ENCODE peak calls at places on chromosomes 5 and 9, in five cellular contexts. Y is A549, V is K562, J is GM12878, A is HepG2. Q is an unnamed sample.

GRCh38 chr5:10427978-10428377 is 13.7 kb upstream of the ROPN1L start:
- DNase-seq in Y (no peak), V (no peak), J (no peak), A (no peak), Q (no peak)

GRCh38 chr5:75885849-75886596 is 168.8 kb upstream of the POC5 start:
- DNase-seq in Y (no peak), V (peak), J (no peak), A (no peak), Q (no peak)

GRCh38 chr9:113808391-113809191 is 67.5 kb upstream of the ZNF618 start:
- DNase-seq in Y (peak), V (peak), J (no peak), A (no peak), Q (peak)

GRCh38 chr5:67998709-67999251 is 216.8 kb upstream of the PIK3R1 start:
- DNase-seq in Y (peak), V (no peak), J (no peak), A (no peak), Q (no peak)

GRCh38 chr9:91207481-91207888 is 154.2 kb downstream of the AUH start:
- DNase-seq in Y (no peak), V (no peak), J (no peak), A (peak), Q (no peak)

GRCh38 chr5:29939988-29940387 is 1253.5 kb upstream of the CDH6 start:
- DNase-seq in Y (no peak), V (no peak), J (no peak), A (no peak), Q (no peak)

GRCh38 chr9:136399176-136400037 is 563 bp downstream of the SNAPC4 start:
- DNase-seq in Y (no peak), V (peak), J (no peak), A (no peak), Q (no peak)

GRCh38 chr5:126681970-126682369 is 81.2 kb downstream of the PHAX start:
- DNase-seq in Y (no peak), V (no peak), J (no peak), A (no peak), Q (no peak)

GRCh38 chr9:69637193-69637592 is 35.0 kb downstream of the APBA1 start:
- DNase-seq in Y (no peak), V (no peak), J (no peak), A (no peak), Q (no peak)

GRCh38 chr5:43386960-43387362 is 25.2 kb downstream of the CCL28 start:
- DNase-seq in Y (no peak), V (no peak), J (peak), A (no peak), Q (no peak)

GRCh38 chr5:31663519-31663918 is 24.6 kb downstream of the PDZD2 start:
- DNase-seq in Y (no peak), V (no peak), J (no peak), A (no peak), Q (no peak)

GRCh38 chr5:337565-338130 is 16.1 kb downstream of the AHRR start:
- DNase-seq in Y (peak), V (no peak), J (no peak), A (peak), Q (no peak)

GRCh38 chr9:116617389-116617788 is 69.7 kb upstream of the TRIM32 start:
- DNase-seq in Y (no peak), V (no peak), J (no peak), A (no peak), Q (no peak)

GRCh38 chr5:147223951-147224791 is 10.7 kb upstream of the STK32A start:
- DNase-seq in Y (peak), V (peak), J (no peak), A (peak), Q (no peak)

DNA sequence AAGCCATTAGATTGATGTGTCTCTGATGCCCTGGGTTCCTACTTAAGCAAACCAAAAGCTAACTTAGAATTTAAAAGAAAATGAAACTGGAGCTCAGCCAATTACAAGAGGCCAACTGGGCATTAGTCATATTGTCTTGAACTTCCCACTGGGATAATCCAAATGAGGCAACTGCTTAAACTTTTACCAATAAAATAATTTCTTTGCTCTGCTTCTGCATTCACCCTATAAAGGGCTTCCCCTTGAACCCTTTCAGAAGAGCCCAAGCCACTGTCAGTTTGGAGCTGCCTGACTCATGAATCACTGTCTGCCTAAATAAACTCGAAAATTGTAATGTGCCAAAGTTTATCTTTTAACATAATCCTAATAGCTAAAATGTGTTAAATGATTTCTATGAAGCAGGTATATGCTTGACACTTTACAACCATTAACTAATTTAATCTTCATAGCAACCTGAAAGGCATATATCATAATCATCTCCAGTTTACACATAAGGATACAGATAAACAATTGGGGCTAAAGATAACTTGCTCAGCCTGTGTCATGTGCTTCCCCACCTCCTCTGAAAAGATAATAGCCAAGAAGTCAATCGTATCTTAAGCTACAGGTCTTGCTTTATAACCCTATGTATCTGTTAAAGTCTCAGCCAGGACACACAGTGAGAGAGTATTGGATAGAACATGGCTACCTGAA is 11.5 kb downstream of the GPR150 start:
- DNase-seq in Y (no peak), V (peak), J (no peak), A (no peak), Q (no peak)
- TF ChIP-seq KDM1A in Y (no peak), V (peak), J (no peak), A (no peak), Q (no peak)

DNA sequence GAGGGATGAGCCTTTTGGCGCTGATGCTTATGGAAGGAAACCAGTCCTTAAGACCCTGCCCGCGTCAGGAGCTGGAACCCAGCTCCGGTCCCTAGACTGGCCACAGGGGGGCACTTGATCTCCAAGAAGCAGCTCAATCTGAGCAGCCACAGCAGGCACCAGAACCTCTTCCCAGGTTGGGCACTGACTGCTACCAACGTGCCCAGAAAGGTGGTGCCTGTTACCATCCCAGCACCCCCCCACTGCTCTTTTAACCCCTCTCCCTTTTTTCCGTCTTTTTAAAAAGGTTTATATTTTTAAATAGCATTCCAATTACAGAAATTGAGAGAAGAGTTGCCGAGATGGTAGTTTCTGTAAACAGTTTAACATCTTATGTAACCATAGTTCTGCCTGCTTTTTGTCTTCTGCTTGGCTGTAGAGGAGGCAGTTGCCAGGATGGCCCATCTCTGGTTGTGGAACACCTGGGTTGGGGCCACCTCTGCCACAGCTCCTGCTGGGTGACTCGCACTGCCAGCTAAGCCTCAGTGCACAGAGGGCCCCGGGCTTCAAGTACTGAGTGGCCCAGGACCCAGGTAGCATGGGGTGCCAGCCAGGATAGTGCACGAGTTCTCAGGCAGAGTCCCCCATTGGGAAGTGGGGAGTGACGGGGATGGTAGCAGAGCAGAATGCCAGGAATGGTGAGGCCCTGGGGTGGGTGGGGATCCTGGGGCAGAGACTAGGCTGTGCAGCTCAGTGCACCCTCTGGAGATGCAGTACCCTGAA is 62.8 kb downstream of the PFDN1 start:
- DNase-seq in Y (peak), V (peak), J (no peak), A (peak), Q (peak)
- TF ChIP-seq KDM1A in Y (no peak), V (no peak), J (no peak), A (no peak), Q (no peak)

GRCh38 chr9:31320507-31320906 is 1063.9 kb upstream of the ACO1 start:
- DNase-seq in Y (no peak), V (no peak), J (no peak), A (no peak), Q (no peak)

GRCh38 chr9:31321256-31321655 is 1063.2 kb upstream of the ACO1 start:
- DNase-seq in Y (no peak), V (no peak), J (no peak), A (no peak), Q (no peak)

GRCh38 chr9:31325778-31326177 is 1058.7 kb upstream of the ACO1 start:
- DNase-seq in Y (no peak), V (no peak), J (no peak), A (no peak), Q (no peak)

GRCh38 chr9:31321686-31322085 is 1062.8 kb upstream of the ACO1 start:
- DNase-seq in Y (no peak), V (no peak), J (no peak), A (no peak), Q (no peak)

DNA sequence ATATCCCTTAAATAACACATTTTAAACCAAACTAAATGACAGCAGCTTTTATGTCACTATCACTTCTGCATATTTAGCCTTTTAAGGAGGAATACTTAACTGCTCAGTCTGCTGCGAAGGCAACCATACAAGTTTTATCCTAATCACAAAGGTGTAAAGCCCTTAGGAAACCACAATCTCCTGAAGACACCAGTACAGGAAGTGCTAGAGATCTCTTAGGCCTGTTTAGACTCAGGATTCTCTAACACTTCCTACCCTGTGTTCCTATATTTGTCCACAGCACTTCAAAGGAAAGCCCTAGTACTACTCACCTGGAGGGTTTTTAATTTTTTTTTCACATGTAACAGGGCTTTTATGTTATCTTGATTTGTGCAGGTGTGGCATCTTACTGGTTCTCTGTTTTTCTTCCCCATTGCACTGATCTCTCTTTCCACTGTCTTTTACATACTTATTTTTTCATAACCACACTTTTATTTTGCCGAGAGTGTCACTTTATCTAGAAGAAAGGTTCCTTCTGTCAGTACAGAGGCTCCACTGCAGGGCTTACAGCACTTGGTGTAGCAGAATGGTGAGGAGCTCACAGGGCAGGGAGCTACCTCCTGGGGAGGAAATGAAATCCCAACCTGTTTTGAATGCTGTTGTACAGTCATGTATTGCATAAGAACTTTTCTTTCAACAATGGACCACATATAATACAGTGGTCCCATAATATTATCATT is 1060.6 kb upstream of the ACO1 start:
- DNase-seq in Y (no peak), V (no peak), J (no peak), A (no peak), Q (no peak)
- TF ChIP-seq KDM1A in Y (no peak), V (no peak), J (no peak), A (no peak), Q (no peak)

DNA sequence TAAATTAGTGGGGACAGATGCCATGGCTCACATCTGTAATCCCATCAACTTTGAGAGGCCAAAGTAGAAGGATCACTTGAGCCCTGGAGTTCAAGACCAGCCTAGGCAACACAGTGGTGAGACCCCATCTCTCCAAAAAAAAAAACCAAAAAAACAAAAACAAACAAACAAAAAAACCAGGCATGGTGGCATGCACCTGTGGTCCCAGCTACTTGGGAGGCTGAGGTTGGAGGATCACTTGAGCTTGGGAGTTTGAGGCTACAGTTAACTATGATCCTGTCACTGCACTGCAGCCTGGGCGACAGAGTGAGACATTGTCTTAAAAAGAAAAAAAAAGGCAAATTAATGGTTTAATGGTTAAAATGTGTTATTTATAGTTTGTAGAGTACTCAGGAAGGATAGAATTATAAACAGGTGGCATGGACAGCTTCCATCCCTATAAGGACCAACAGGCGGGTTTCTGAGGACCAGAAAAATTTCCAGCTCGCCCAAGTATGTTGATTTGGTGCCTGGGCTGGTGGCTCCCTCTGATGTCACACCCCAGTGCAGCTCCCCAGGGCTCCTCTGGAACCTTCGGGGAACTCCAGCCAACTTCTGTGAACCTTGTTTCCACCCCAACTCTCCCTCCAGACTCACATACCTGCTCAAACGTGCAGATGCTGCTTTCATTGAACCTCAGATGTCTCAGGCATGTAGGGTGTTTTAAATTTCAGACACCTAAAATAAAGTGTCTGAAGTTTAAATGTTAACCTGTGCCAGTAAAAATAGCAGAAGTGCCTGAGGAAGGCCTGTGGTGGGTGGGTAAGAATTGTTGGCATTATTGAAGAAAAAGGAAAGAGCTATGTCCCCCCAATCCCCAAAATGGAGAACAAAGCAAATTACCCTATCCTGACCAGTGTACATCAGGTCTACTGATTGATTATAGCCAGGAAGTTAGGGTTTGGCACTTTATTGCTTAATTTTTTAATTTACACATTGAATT is 69.0 kb downstream of the TRIO start:
- DNase-seq in Y (no peak), V (no peak), J (peak), A (no peak), Q (no peak)
- TF ChIP-seq KDM1A in Y (no peak), V (no peak), J (no peak), A (no peak), Q (no peak)

GRCh38 chr5:137609122-137609521 is 110.0 kb upstream of the SPOCK1 start:
- DNase-seq in Y (no peak), V (no peak), J (no peak), A (no peak), Q (no peak)
- TF ChIP-seq KDM1A in Y (no peak), V (no peak), J (no peak), A (no peak), Q (no peak)